ENCODE peak calls at places on chromosomes 16 and 17, in five cellular contexts. N, T, R, M and C are unnamed samples.

GRCh38 chr17:7834554-7834890 is 505 bp downstream of the KDM6B start:
- DNase-seq in N (no peak), T (no peak), R (no peak), M (peak; percentile 81), C (peak; percentile 53)

GRCh38 chr17:18025596-18026407 is 13.2 kb downstream of the ATPAF2 start:
- DNase-seq in N (peak; percentile 30), T (no peak), R (peak; percentile 30), M (no peak), C (peak; percentile 66)

GRCh38 chr17:40547079-40547784 is 18.0 kb downstream of the CCR7 start:
- DNase-seq in N (no peak), T (no peak), R (no peak), M (peak; percentile 44), C (no peak)

GRCh38 chr16:89261691-89262563 is 44.4 kb downstream of the ZNF778 start:
- DNase-seq in N (peak; percentile 34), T (no peak), R (no peak), M (no peak), C (no peak)

GRCh38 chr17:12348476-12348875 is 317.2 kb upstream of the MYOCD start:
- DNase-seq in N (no peak), T (no peak), R (peak; percentile 32), M (no peak), C (no peak)

GRCh38 chr17:30950669-30951399 is 20.0 kb upstream of the RNF135 start:
- DNase-seq in N (peak; percentile 91), T (no peak), R (no peak), M (peak; percentile 75), C (peak; percentile 71)

GRCh38 chr17:39099686-39100293 is 51.6 kb downstream of the PLXDC1 start:
- DNase-seq in N (peak; percentile 88), T (no peak), R (no peak), M (no peak), C (peak; percentile 10)

GRCh38 chr17:45900723-45901415 is 6.5 kb downstream of the MAPT start:
- DNase-seq in N (no peak), T (no peak), R (no peak), M (no peak), C (no peak)

GRCh38 chr16:8937803-8938202 is 25.9 kb downstream of the USP7 start:
- DNase-seq in N (no peak), T (no peak), R (no peak), M (no peak), C (no peak)

GRCh38 chr16:11200523-11201063 is 55.4 kb downstream of the SOCS1 start:
- DNase-seq in N (no peak), T (no peak), R (no peak), M (no peak), C (no peak)

GRCh38 chr16:67173808-67174705 is 3.7 kb downstream of the NOL3 start:
- DNase-seq in N (peak; percentile 72), T (no peak), R (peak; percentile 91), M (peak; percentile 95), C (peak; percentile 92)

GRCh38 chr17:15744885-15745284 is 12.8 kb downstream of the TBC1D26 start:
- DNase-seq in N (no peak), T (no peak), R (no peak), M (no peak), C (no peak)

GRCh38 chr17:43368740-43369506 is 29.9 kb upstream of the ARL4D start:
- DNase-seq in N (peak; percentile 77), T (peak; percentile 64), R (peak; percentile 83), M (peak; percentile 91), C (peak; percentile 83)

GRCh38 chr16:12459401-12459791 is 344.3 kb downstream of the CPPED1 start:
- DNase-seq in N (no peak), T (no peak), R (no peak), M (peak; percentile 67), C (no peak)

GRCh38 chr17:58307468-58308172 is 21.0 kb downstream of the TSPOAP1 start:
- DNase-seq in N (no peak), T (no peak), R (no peak), M (no peak), C (no peak)

GRCh38 chr17:4940625-4941021 is 555 bp downstream of the RNF167 start:
- DNase-seq in N (no peak), T (no peak), R (no peak), M (peak; percentile 61), C (no peak)

GRCh38 chr16:6081320-6081976 is 983.9 kb upstream of the EEF2KMT start:
- DNase-seq in N (no peak), T (no peak), R (peak; percentile 20), M (no peak), C (no peak)

GRCh38 chr17:51572115-51572514 is 311.8 kb downstream of the UTP18 start:
- DNase-seq in N (no peak), T (no peak), R (no peak), M (no peak), C (no peak)

GRCh38 chr16:85451646-85452363 is 161.3 kb upstream of the GSE1 start:
- DNase-seq in N (no peak), T (no peak), R (no peak), M (no peak), C (no peak)

GRCh38 chr16:87101903-87102302 is 215.3 kb downstream of the C16orf95 start:
- DNase-seq in N (peak; percentile 95), T (no peak), R (peak; percentile 9), M (no peak), C (peak; percentile 64)

GRCh38 chr17:55624789-55625433 is 97.8 kb downstream of the TMEM100 start:
- DNase-seq in N (no peak), T (no peak), R (no peak), M (no peak), C (no peak)

GRCh38 chr17:49438439-49438861 is 23.8 kb upstream of the PHB1 start:
- DNase-seq in N (no peak), T (no peak), R (no peak), M (no peak), C (no peak)

GRCh38 chr16:86571197-86571915 is 4.7 kb downstream of the FOXC2 start:
- DNase-seq in N (no peak), T (no peak), R (no peak), M (no peak), C (no peak)

GRCh38 chr16:54164789-54165173 is 121.8 kb downstream of the IRX3 start:
- DNase-seq in N (no peak), T (no peak), R (no peak), M (no peak), C (no peak)

GRCh38 chr17:74513987-74514631 is 17.2 kb downstream of the CD300LB start:
- DNase-seq in N (peak; percentile 34), T (no peak), R (peak; percentile 36), M (no peak), C (peak; percentile 7)

GRCh38 chr17:64781810-64782555 is 119.9 kb upstream of the SMURF2 start:
- DNase-seq in N (no peak), T (no peak), R (no peak), M (peak; percentile 23), C (no peak)

GRCh38 chr17:51166987-51167931 is 1.0 kb downstream of the NME2 start:
- DNase-seq in N (peak; percentile 31), T (peak; percentile 74), R (peak; percentile 49), M (peak; percentile 75), C (no peak)

GRCh38 chr16:10992797-10993196 is 48.4 kb downstream of the CLEC16A start:
- DNase-seq in N (peak; percentile 73), T (no peak), R (peak; percentile 53), M (no peak), C (peak; percentile 51)

GRCh38 chr17:59423903-59424302 is 92.4 kb downstream of the YPEL2 start:
- DNase-seq in N (no peak), T (no peak), R (no peak), M (no peak), C (no peak)

GRCh38 chr17:43027091-43028032 is 2.3 kb downstream of the RND2 start:
- DNase-seq in N (no peak), T (no peak), R (no peak), M (no peak), C (no peak)

GRCh38 chr16:2468725-2469398 is 2.2 kb upstream of the NTN3 start:
- DNase-seq in N (no peak), T (no peak), R (no peak), M (no peak), C (no peak)

GRCh38 chr17:67365762-67366192 is 600 bp downstream of the PSMD12 start:
- DNase-seq in N (peak; percentile 70), T (no peak), R (no peak), M (no peak), C (peak; percentile 77)

GRCh38 chr17:17205368-17206148 is 575 bp downstream of the PLD6 start:
- DNase-seq in N (peak; percentile 54), T (peak; percentile 58), R (peak; percentile 23), M (peak; percentile 80), C (peak; percentile 33)

GRCh38 chr17:83005639-83006038 is 73.8 kb upstream of the METRNL start:
- DNase-seq in N (no peak), T (no peak), R (no peak), M (no peak), C (no peak)

GRCh38 chr17:78355045-78355641 is 4.7 kb downstream of the SOCS3 start:
- DNase-seq in N (no peak), T (no peak), R (no peak), M (peak; percentile 19), C (no peak)

GRCh38 chr16:23232806-23233205 is 50.3 kb downstream of the SCNN1G start:
- DNase-seq in N (no peak), T (no peak), R (no peak), M (no peak), C (no peak)

GRCh38 chr17:82734987-82735866 is at the start of gene FN3K:
- DNase-seq in N (peak; percentile 70), T (peak; percentile 39), R (peak; percentile 39), M (peak; percentile 83), C (peak; percentile 60)

GRCh38 chr17:56819431-56820145 is 14.1 kb downstream of the C17orf67 start:
- DNase-seq in N (peak; percentile 80), T (peak; percentile 54), R (peak; percentile 80), M (no peak), C (peak; percentile 46)

GRCh38 chr17:2710804-2711607 is 558 bp downstream of the CLUH start:
- DNase-seq in N (no peak), T (peak; percentile 43), R (no peak), M (peak; percentile 67), C (no peak)